ENCODE peak calls at places on chromosomes 7 and 10, in four cellular contexts. One of them, this sample, is unnamed.

GRCh38 chr10:133089461-133089800 is 1.7 kb downstream of the ADGRA1 start:
- DNase-seq in NCI-H1436: no peak
- DNase-seq in kidney epithelial cell: no peak
- DNase-seq in psoas muscle: no peak
- DNase-seq in this sample: no peak

GRCh38 chr10:133445751-133446708 is 7.7 kb upstream of the SCART1 start:
- DNase-seq in psoas muscle: peak; percentile 16
- DNase-seq in NCI-H1436: no peak
- DNase-seq in kidney epithelial cell: no peak
- DNase-seq in this sample: no peak

GRCh38 chr7:142785841-142786250 is 15.1 kb downstream of the PRSS2 start:
- DNase-seq in kidney epithelial cell: no peak
- DNase-seq in psoas muscle: no peak
- DNase-seq in NCI-H1436: no peak
- DNase-seq in this sample: peak; percentile 79

GRCh38 chr10:130066743-130067142 is 43.9 kb downstream of the C10orf143 start:
- DNase-seq in NCI-H1436: no peak
- DNase-seq in kidney epithelial cell: no peak
- DNase-seq in psoas muscle: no peak
- DNase-seq in this sample: no peak

GRCh38 chr7:107661081-107661864 is 645 bp downstream of the SLC26A4 start:
- DNase-seq in kidney epithelial cell: no peak
- DNase-seq in NCI-H1436: peak; percentile 27
- DNase-seq in psoas muscle: peak; percentile 27
- DNase-seq in this sample: no peak

GRCh38 chr10:77983384-77984341 is 45.7 kb downstream of the POLR3A start:
- DNase-seq in kidney epithelial cell: no peak
- DNase-seq in psoas muscle: no peak
- DNase-seq in NCI-H1436: no peak
- DNase-seq in this sample: no peak

GRCh38 chr10:33631991-33632390 is 297.5 kb upstream of the NRP1 start:
- DNase-seq in psoas muscle: no peak
- DNase-seq in kidney epithelial cell: no peak
- DNase-seq in NCI-H1436: no peak
- DNase-seq in this sample: no peak

GRCh38 chr10:114822771-114823463 is 1.3 kb downstream of the FHIP2A start:
- DNase-seq in kidney epithelial cell: no peak
- DNase-seq in NCI-H1436: no peak
- DNase-seq in psoas muscle: no peak
- DNase-seq in this sample: no peak

GRCh38 chr10:125076891-125077643 is 83.3 kb downstream of the CTBP2 start:
- DNase-seq in kidney epithelial cell: no peak
- DNase-seq in NCI-H1436: no peak
- DNase-seq in psoas muscle: no peak
- DNase-seq in this sample: no peak

GRCh38 chr10:121900443-121901174 is 27.2 kb downstream of the ATE1 start:
- DNase-seq in NCI-H1436: peak; percentile 69
- DNase-seq in kidney epithelial cell: peak; percentile 19
- DNase-seq in psoas muscle: no peak
- DNase-seq in this sample: no peak

GRCh38 chr7:570801-571070 is 51.1 kb upstream of the PDGFA start:
- DNase-seq in psoas muscle: no peak
- DNase-seq in NCI-H1436: no peak
- DNase-seq in kidney epithelial cell: no peak
- DNase-seq in this sample: no peak

GRCh38 chr10:580796-581195 is 108.7 kb downstream of the DIP2C start:
- DNase-seq in NCI-H1436: no peak
- DNase-seq in kidney epithelial cell: no peak
- DNase-seq in psoas muscle: no peak
- DNase-seq in this sample: no peak

GRCh38 chr7:26278769-26279168 is 12.9 kb upstream of the SNX10 start:
- DNase-seq in kidney epithelial cell: no peak
- DNase-seq in psoas muscle: no peak
- DNase-seq in NCI-H1436: no peak
- DNase-seq in this sample: peak; percentile 45

GRCh38 chr7:11730725-11731124 is 101.3 kb downstream of the THSD7A start:
- DNase-seq in kidney epithelial cell: no peak
- DNase-seq in NCI-H1436: no peak
- DNase-seq in psoas muscle: no peak
- DNase-seq in this sample: no peak

GRCh38 chr10:97827778-97828291 is 21.8 kb upstream of the GOLGA7B start:
- DNase-seq in kidney epithelial cell: peak; percentile 12
- DNase-seq in psoas muscle: no peak
- DNase-seq in NCI-H1436: no peak
- DNase-seq in this sample: no peak